ENCODE peak calls at places on chromosomes 13 and 19, in seven cellular contexts. One of them, this sample, is unnamed.

GRCh38 chr19:5081441-5082161 is 112.7 kb downstream of the KDM4B start:
- DNase-seq in BJ: no peak
- DNase-seq in GM10248: no peak
- DNase-seq in BE2C: no peak
- DNase-seq in H9: no peak
- DNase-seq in psoas muscle: no peak
- DNase-seq in transverse colon: no peak
- DNase-seq in this sample: no peak

GRCh38 chr13:46622918-46623256 is 69.9 kb downstream of the LRCH1 start:
- DNase-seq in BJ: peak
- DNase-seq in GM10248: no peak
- DNase-seq in BE2C: peak
- DNase-seq in H9: no peak
- DNase-seq in psoas muscle: peak
- DNase-seq in transverse colon: peak
- DNase-seq in this sample: no peak

GRCh38 chr19:33241530-33242101 is 16.0 kb upstream of the SLC7A10 start:
- DNase-seq in BJ: no peak
- DNase-seq in GM10248: no peak
- DNase-seq in BE2C: no peak
- DNase-seq in H9: no peak
- DNase-seq in psoas muscle: no peak
- DNase-seq in transverse colon: peak
- DNase-seq in this sample: no peak

GRCh38 chr19:8512115-8512967 is 1.6 kb downstream of the ZNF414 start:
- DNase-seq in BJ: no peak
- DNase-seq in GM10248: no peak
- DNase-seq in BE2C: peak
- DNase-seq in H9: peak
- DNase-seq in psoas muscle: no peak
- DNase-seq in transverse colon: peak
- DNase-seq in this sample: no peak

GRCh38 chr19:44792286-44792685 is 14.6 kb downstream of the CBLC start:
- DNase-seq in BJ: no peak
- DNase-seq in GM10248: peak
- DNase-seq in BE2C: no peak
- DNase-seq in H9: no peak
- DNase-seq in psoas muscle: no peak
- DNase-seq in transverse colon: no peak
- DNase-seq in this sample: no peak

GRCh38 chr19:4831351-4832340 is at the start of gene TICAM1:
- DNase-seq in BJ: no peak
- DNase-seq in GM10248: peak
- DNase-seq in BE2C: peak
- DNase-seq in H9: no peak
- DNase-seq in psoas muscle: peak
- DNase-seq in transverse colon: peak
- DNase-seq in this sample: peak

GRCh38 chr19:2059422-2060201 is 8.6 kb upstream of the MKNK2 start:
- DNase-seq in BJ: no peak
- DNase-seq in GM10248: no peak
- DNase-seq in BE2C: peak
- DNase-seq in H9: no peak
- DNase-seq in psoas muscle: peak
- DNase-seq in transverse colon: peak
- DNase-seq in this sample: no peak

GRCh38 chr19:15672580-15673175 is at the start of gene CYP4F12:
- DNase-seq in BJ: no peak
- DNase-seq in GM10248: no peak
- DNase-seq in BE2C: peak
- DNase-seq in H9: no peak
- DNase-seq in psoas muscle: peak
- DNase-seq in transverse colon: peak
- DNase-seq in this sample: no peak

GRCh38 chr13:110711778-110712070 is 1.8 kb upstream of the ING1 start:
- DNase-seq in BJ: no peak
- DNase-seq in GM10248: no peak
- DNase-seq in BE2C: no peak
- DNase-seq in H9: no peak
- DNase-seq in psoas muscle: no peak
- DNase-seq in transverse colon: no peak
- DNase-seq in this sample: no peak

GRCh38 chr13:100349594-100349993 is 239.0 kb downstream of the GGACT start:
- DNase-seq in BJ: no peak
- DNase-seq in GM10248: no peak
- DNase-seq in BE2C: no peak
- DNase-seq in H9: no peak
- DNase-seq in psoas muscle: no peak
- DNase-seq in transverse colon: no peak
- DNase-seq in this sample: no peak

GRCh38 chr19:2616741-2617392 is 85.6 kb downstream of the GNG7 start:
- DNase-seq in BJ: no peak
- DNase-seq in GM10248: no peak
- DNase-seq in BE2C: no peak
- DNase-seq in H9: no peak
- DNase-seq in psoas muscle: no peak
- DNase-seq in transverse colon: peak
- DNase-seq in this sample: no peak

GRCh38 chr19:38055655-38056521 is 148.9 kb downstream of the SIPA1L3 start:
- DNase-seq in BJ: no peak
- DNase-seq in GM10248: no peak
- DNase-seq in BE2C: no peak
- DNase-seq in H9: no peak
- DNase-seq in psoas muscle: no peak
- DNase-seq in transverse colon: no peak
- DNase-seq in this sample: no peak

GRCh38 chr13:90968510-90968909 is 379.0 kb upstream of the MIR17HG start:
- DNase-seq in BJ: no peak
- DNase-seq in GM10248: no peak
- DNase-seq in BE2C: peak
- DNase-seq in H9: peak
- DNase-seq in psoas muscle: no peak
- DNase-seq in transverse colon: no peak
- DNase-seq in this sample: peak

GRCh38 chr19:37467608-37468090 is 405 bp upstream of the ZNF569 start:
- DNase-seq in BJ: no peak
- DNase-seq in GM10248: no peak
- DNase-seq in BE2C: no peak
- DNase-seq in H9: no peak
- DNase-seq in psoas muscle: no peak
- DNase-seq in transverse colon: no peak
- DNase-seq in this sample: no peak

GRCh38 chr19:32652893-32653625 is 21.9 kb downstream of the ANKRD27 start:
- DNase-seq in BJ: no peak
- DNase-seq in GM10248: no peak
- DNase-seq in BE2C: peak
- DNase-seq in H9: no peak
- DNase-seq in psoas muscle: peak
- DNase-seq in transverse colon: peak
- DNase-seq in this sample: no peak

GRCh38 chr19:15575406-15575805 is 39.6 kb upstream of the CYP4F8 start:
- DNase-seq in BJ: no peak
- DNase-seq in GM10248: no peak
- DNase-seq in BE2C: no peak
- DNase-seq in H9: no peak
- DNase-seq in psoas muscle: no peak
- DNase-seq in transverse colon: no peak
- DNase-seq in this sample: no peak

GRCh38 chr13:97318532-97318931 is 96.4 kb downstream of the MBNL2 start:
- DNase-seq in BJ: no peak
- DNase-seq in GM10248: no peak
- DNase-seq in BE2C: no peak
- DNase-seq in H9: no peak
- DNase-seq in psoas muscle: no peak
- DNase-seq in transverse colon: no peak
- DNase-seq in this sample: no peak

GRCh38 chr19:50244695-50245094 is 41.3 kb downstream of the MYH14 start:
- DNase-seq in BJ: no peak
- DNase-seq in GM10248: no peak
- DNase-seq in BE2C: no peak
- DNase-seq in H9: no peak
- DNase-seq in psoas muscle: no peak
- DNase-seq in transverse colon: no peak
- DNase-seq in this sample: no peak

GRCh38 chr13:113782472-113782871 is 23.4 kb downstream of the TMEM255B start:
- DNase-seq in BJ: no peak
- DNase-seq in GM10248: no peak
- DNase-seq in BE2C: no peak
- DNase-seq in H9: no peak
- DNase-seq in psoas muscle: no peak
- DNase-seq in transverse colon: no peak
- DNase-seq in this sample: no peak

GRCh38 chr19:34838753-34839431 is 65.9 kb upstream of the ZNF599 start:
- DNase-seq in BJ: no peak
- DNase-seq in GM10248: no peak
- DNase-seq in BE2C: no peak
- DNase-seq in H9: peak
- DNase-seq in psoas muscle: peak
- DNase-seq in transverse colon: peak
- DNase-seq in this sample: no peak

GRCh38 chr19:41299046-41299754 is 10.8 kb upstream of the CCDC97 start:
- DNase-seq in BJ: no peak
- DNase-seq in GM10248: no peak
- DNase-seq in BE2C: no peak
- DNase-seq in H9: no peak
- DNase-seq in psoas muscle: peak
- DNase-seq in transverse colon: peak
- DNase-seq in this sample: no peak

GRCh38 chr19:41299755-41300089 is 10.2 kb upstream of the CCDC97 start:
- DNase-seq in BJ: no peak
- DNase-seq in GM10248: no peak
- DNase-seq in BE2C: no peak
- DNase-seq in H9: no peak
- DNase-seq in psoas muscle: peak
- DNase-seq in transverse colon: peak
- DNase-seq in this sample: no peak

GRCh38 chr19:41298327-41298964 is 11.5 kb upstream of the CCDC97 start:
- DNase-seq in BJ: peak
- DNase-seq in GM10248: no peak
- DNase-seq in BE2C: no peak
- DNase-seq in H9: no peak
- DNase-seq in psoas muscle: peak
- DNase-seq in transverse colon: peak
- DNase-seq in this sample: no peak

GRCh38 chr19:41296323-41296935 is 13.5 kb upstream of the CCDC97 start:
- DNase-seq in BJ: no peak
- DNase-seq in GM10248: no peak
- DNase-seq in BE2C: no peak
- DNase-seq in H9: no peak
- DNase-seq in psoas muscle: no peak
- DNase-seq in transverse colon: peak
- DNase-seq in this sample: no peak

GRCh38 chr19:41297628-41298326 is 12.2 kb upstream of the CCDC97 start:
- DNase-seq in BJ: no peak
- DNase-seq in GM10248: peak
- DNase-seq in BE2C: no peak
- DNase-seq in H9: no peak
- DNase-seq in psoas muscle: no peak
- DNase-seq in transverse colon: peak
- DNase-seq in this sample: peak
- TF ChIP-seq CTCF in BJ: no peak
- TF ChIP-seq CTCF in GM10248: peak
- TF ChIP-seq CTCF in BE2C: no peak
- TF ChIP-seq CTCF in H9: no peak
- TF ChIP-seq CTCF in psoas muscle: no peak
- TF ChIP-seq CTCF in transverse colon: no peak
- TF ChIP-seq CTCF in this sample: no peak

GRCh38 chr19:31459430-31459829 is 110.2 kb upstream of the TSHZ3 start:
- DNase-seq in BJ: no peak
- DNase-seq in GM10248: no peak
- DNase-seq in BE2C: no peak
- DNase-seq in H9: no peak
- DNase-seq in psoas muscle: no peak
- DNase-seq in transverse colon: no peak
- DNase-seq in this sample: no peak

DNA sequence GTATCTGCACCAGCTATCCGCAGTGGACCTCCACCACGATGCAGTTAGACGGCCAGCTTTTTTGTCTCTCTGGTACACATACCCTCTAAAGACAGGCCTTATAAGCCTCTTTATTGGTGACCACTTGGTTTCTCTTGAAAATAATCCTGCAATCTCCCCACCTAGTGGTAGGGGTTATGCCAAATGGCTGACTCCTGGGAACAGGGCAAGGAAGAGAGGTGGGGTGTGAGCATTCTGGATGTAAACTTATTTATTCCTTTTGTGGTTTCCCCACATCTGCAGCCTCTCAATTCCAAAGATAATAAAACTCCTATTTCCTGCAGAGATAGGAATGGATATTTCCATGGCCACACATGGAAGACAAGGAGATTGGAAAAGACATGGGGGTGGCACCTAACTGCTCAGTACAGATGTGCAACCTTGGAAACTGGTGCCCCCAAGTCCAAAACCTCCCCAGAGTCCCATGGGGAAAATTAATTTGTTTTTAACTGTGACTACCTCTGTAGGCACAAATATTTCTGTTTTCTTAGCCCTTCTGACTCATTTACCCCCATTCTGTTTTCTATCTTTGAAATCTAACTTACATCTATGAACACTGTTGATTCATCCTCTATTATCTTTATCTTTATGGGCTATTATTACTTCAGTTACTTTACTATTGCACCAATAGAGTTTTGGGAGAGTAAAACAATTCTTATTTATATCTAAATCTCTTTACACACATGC is 112.7 kb upstream of the TSHZ3 start:
- DNase-seq in BJ: no peak
- DNase-seq in GM10248: no peak
- DNase-seq in BE2C: no peak
- DNase-seq in H9: no peak
- DNase-seq in psoas muscle: no peak
- DNase-seq in transverse colon: no peak
- DNase-seq in this sample: no peak
- TF ChIP-seq CTCF in BJ: peak
- TF ChIP-seq CTCF in GM10248: no peak
- TF ChIP-seq CTCF in BE2C: no peak
- TF ChIP-seq CTCF in H9: peak
- TF ChIP-seq CTCF in psoas muscle: no peak
- TF ChIP-seq CTCF in transverse colon: no peak
- TF ChIP-seq CTCF in this sample: no peak

DNA sequence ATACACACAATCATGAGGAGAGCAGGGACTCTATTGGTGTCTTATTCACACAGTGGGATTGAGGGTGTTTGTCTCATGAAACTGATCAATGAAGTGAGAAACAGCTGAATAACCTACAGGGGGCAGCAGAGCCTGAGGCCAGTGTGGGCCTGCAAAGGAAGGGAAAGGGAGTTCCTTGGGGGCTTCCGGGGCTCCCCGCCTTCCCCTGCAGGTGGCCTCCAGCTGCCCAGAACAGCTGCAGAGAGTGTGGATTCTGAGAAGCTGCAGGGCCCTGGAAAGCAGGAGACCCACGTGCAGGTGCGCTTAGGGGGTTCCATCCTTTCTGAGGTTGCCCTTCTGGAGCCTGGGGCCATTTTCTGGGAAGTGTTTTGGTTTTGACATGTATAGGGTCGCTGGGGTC is 20.1 kb downstream of the ZNF763 start:
- DNase-seq in BJ: no peak
- DNase-seq in GM10248: peak
- DNase-seq in BE2C: peak
- DNase-seq in H9: peak
- DNase-seq in psoas muscle: no peak
- DNase-seq in transverse colon: no peak
- DNase-seq in this sample: peak
- TF ChIP-seq CTCF in BJ: peak
- TF ChIP-seq CTCF in GM10248: peak
- TF ChIP-seq CTCF in BE2C: peak
- TF ChIP-seq CTCF in H9: peak
- TF ChIP-seq CTCF in psoas muscle: no peak
- TF ChIP-seq CTCF in transverse colon: no peak
- TF ChIP-seq CTCF in this sample: peak

GRCh38 chr19:41707502-41707812 is 969 bp upstream of the CEACAM5 start:
- DNase-seq in BJ: no peak
- DNase-seq in GM10248: no peak
- DNase-seq in BE2C: no peak
- DNase-seq in H9: no peak
- DNase-seq in psoas muscle: no peak
- DNase-seq in transverse colon: peak
- DNase-seq in this sample: no peak
- TF ChIP-seq CTCF in BJ: no peak
- TF ChIP-seq CTCF in GM10248: no peak
- TF ChIP-seq CTCF in BE2C: peak
- TF ChIP-seq CTCF in H9: no peak
- TF ChIP-seq CTCF in psoas muscle: no peak
- TF ChIP-seq CTCF in transverse colon: no peak
- TF ChIP-seq CTCF in this sample: no peak